ENCODE peak calls at places on chromosomes 1 and 21, in ten cellular contexts. J, H, E, F, V, X, I, P, K and T are unnamed samples.

GRCh38 chr1:172390620-172391491 is 29.6 kb upstream of the C1orf105 start:
- DNase-seq in J (no peak), H (no peak), E (no peak), F (peak; percentile 21), V (no peak), X (no peak), I (peak; percentile 18), P (no peak), K (peak; percentile 72), T (no peak)

GRCh38 chr1:1666526-1666925 is 7.7 kb upstream of the CDK11B start:
- DNase-seq in J (no peak), H (no peak), E (no peak), F (no peak), V (no peak), X (no peak), I (no peak), P (no peak), K (no peak), T (no peak)

GRCh38 chr21:14901482-14901958 is 163.3 kb downstream of the NRIP1 start:
- DNase-seq in J (peak; percentile 54), H (no peak), E (peak; percentile 70), F (no peak), V (no peak), X (no peak), I (peak; percentile 45), P (no peak), K (peak; percentile 63), T (no peak)

GRCh38 chr1:11443043-11443442 is 35.9 kb upstream of the DISP3 start:
- DNase-seq in J (no peak), H (no peak), E (no peak), F (no peak), V (no peak), X (no peak), I (no peak), P (no peak), K (no peak), T (no peak)

GRCh38 chr1:212525479-212526110 is 83.0 kb upstream of the ATF3 start:
- DNase-seq in J (no peak), H (no peak), E (peak; percentile 71), F (no peak), V (no peak), X (no peak), I (peak; percentile 62), P (peak; percentile 17), K (peak; percentile 23), T (no peak)

GRCh38 chr1:107141491-107142369 is 891 bp downstream of the NTNG1 start:
- DNase-seq in J (peak; percentile 64), H (no peak), E (peak; percentile 68), F (no peak), V (no peak), X (peak; percentile 7), I (peak; percentile 14), P (peak; percentile 37), K (peak; percentile 67), T (no peak)

GRCh38 chr21:38129711-38130110 is 127.1 kb upstream of the KCNJ15 start:
- DNase-seq in J (no peak), H (no peak), E (no peak), F (no peak), V (no peak), X (no peak), I (no peak), P (peak; percentile 91), K (no peak), T (no peak)

GRCh38 chr1:19046972-19047371 is 90.5 kb upstream of the IFFO2 start:
- DNase-seq in J (no peak), H (no peak), E (no peak), F (no peak), V (no peak), X (no peak), I (no peak), P (no peak), K (no peak), T (no peak)

GRCh38 chr1:16986113-16986512 is 5.7 kb upstream of the MFAP2 start:
- DNase-seq in J (no peak), H (no peak), E (no peak), F (no peak), V (no peak), X (no peak), I (no peak), P (no peak), K (no peak), T (no peak)

DNA sequence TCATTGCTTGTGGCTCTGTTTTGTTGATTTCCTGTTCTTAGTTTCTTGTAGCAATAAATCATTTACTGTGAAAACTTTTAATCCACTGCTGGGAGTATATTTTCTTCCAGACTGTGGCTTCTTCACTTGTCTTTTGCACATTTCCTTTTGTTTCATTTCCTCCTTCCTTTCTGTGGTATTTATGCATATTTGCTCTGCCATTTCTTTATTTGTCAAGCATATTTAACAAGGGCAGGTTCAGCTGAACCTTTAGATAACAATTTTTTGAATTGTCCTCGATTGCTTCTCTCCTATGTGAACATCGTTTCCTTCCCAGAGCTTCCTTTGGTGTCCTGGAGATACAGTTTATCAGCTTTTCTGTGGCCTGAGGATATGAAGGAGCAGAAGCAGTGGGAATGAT is 3.6 kb downstream of the B3GALT5 start:
- DNase-seq in J (no peak), H (no peak), E (no peak), F (no peak), V (no peak), X (no peak), I (no peak), P (peak; percentile 32), K (no peak), T (no peak)
- H3K4me3 ChIP-seq in J (no peak overlapping the region), H (no peak overlapping the region), E (no peak overlapping the region), F (no peak overlapping the region), V (no peak overlapping the region), X (no peak overlapping the region), I (no peak overlapping the region), P (no peak overlapping the region), K (no peak overlapping the region), T (no peak overlapping the region)

DNA sequence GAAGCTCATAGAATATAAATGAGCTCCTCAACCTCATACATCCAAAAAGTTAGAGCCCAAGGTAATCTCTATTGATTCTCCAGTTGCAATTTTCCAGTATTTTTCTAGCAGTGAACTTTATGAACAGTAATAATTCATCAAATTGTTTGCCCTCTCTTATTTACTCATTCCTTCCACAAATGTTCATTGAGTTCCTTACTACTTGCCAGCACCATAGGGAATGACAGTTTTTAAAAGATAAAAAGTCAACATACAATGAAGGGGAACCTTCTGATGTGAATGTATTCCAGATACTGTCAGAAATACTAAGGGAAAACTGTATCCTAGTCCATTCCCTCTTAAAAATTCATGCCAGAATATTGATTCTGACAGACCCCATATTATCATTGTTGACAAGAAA is 277.0 kb upstream of the C1orf87 start:
- DNase-seq in J (no peak), H (no peak), E (no peak), F (no peak), V (no peak), X (no peak), I (no peak), P (peak; percentile 52), K (no peak), T (no peak)
- H3K4me3 ChIP-seq in J (no peak overlapping the region), H (no peak overlapping the region), E (no peak overlapping the region), F (no peak overlapping the region), V (no peak overlapping the region), X (no peak overlapping the region), I (no peak overlapping the region), P (no peak overlapping the region), K (no peak overlapping the region), T (no peak overlapping the region)

DNA sequence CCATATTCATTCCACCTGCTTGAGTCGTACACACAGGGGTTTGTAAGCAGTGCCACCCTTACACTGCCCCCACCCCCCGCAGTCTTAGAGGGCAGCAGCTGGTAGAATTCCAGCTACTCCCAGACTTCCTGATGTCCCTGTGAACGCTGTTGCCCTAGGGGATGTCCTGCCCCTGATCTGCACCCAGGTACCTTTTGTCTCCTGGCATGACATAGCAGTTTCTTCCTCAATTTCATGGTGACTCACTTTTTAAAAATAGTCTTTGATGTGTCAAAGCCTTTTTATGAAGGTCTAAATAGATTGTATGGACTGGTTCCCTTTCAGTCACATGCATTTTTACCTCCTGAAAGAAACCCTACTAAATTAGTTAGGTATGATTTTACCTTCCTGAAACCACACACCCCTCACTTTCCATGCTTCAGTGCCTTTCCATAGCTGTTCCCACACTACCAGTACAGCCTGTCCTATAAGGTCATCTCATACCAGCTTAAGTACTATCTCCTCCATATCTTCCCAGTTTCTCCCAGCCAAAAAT is 76.4 kb downstream of the ST3GAL3 start:
- DNase-seq in J (no peak), H (no peak), E (no peak), F (no peak), V (no peak), X (no peak), I (no peak), P (no peak), K (no peak), T (no peak)
- H3K4me3 ChIP-seq in J (no peak overlapping the region), H (no peak overlapping the region), E (no peak overlapping the region), F (no peak overlapping the region), V (no peak overlapping the region), X (no peak overlapping the region), I (no peak overlapping the region), P (no peak overlapping the region), K (no peak overlapping the region), T (no peak overlapping the region)

GRCh38 chr1:42311138-42311537 is 23.9 kb downstream of the FOXJ3 start:
- DNase-seq in J (no peak), H (no peak), E (peak; percentile 58), F (no peak), V (no peak), X (no peak), I (no peak), P (no peak), K (no peak), T (no peak)

GRCh38 chr1:42311897-42312296 is 23.1 kb downstream of the FOXJ3 start:
- DNase-seq in J (no peak), H (no peak), E (no peak), F (no peak), V (no peak), X (no peak), I (no peak), P (no peak), K (no peak), T (no peak)

GRCh38 chr1:42315500-42315899 is 19.5 kb downstream of the FOXJ3 start:
- DNase-seq in J (no peak), H (no peak), E (no peak), F (no peak), V (no peak), X (peak; percentile 56), I (no peak), P (no peak), K (no peak), T (no peak)

GRCh38 chr1:42313970-42314369 is 21.1 kb downstream of the FOXJ3 start:
- DNase-seq in J (no peak), H (no peak), E (no peak), F (no peak), V (no peak), X (no peak), I (no peak), P (no peak), K (no peak), T (no peak)

DNA sequence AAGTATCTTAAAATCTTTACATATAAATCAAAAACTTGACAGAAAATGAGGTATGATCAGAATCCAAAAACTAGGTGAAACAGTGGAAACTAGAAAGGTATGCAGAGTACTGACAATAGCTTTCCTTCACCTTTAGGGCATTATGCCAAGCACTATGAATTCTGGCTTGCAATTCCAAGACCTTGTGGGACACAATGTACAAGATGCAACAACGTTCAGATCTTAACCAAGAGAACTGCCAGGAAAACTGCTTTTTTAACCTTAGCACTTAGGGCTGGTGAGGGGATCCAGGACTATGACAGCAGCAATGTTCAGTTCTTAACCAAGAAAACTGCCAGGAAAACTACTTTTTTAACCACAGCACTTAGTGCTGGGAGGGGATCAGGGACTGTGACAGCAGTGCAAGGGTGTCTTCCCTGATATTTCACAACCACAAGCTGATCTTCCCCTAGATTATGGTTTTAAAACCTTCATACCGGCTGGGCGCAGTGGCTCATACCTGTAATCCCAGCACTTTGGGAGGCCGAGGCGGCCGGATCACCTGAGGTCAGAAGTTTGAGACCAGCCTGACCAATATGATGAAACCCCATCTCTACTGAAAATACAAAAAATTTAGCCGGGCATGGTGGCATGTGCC is 22.3 kb downstream of the FOXJ3 start:
- DNase-seq in J (no peak), H (no peak), E (peak; percentile 30), F (no peak), V (no peak), X (no peak), I (no peak), P (peak; percentile 64), K (no peak), T (no peak)
- H3K4me3 ChIP-seq in J (no peak overlapping the region), H (no peak overlapping the region), E (no peak overlapping the region), F (no peak overlapping the region), V (no peak overlapping the region), X (no peak overlapping the region), I (no peak overlapping the region), P (no peak overlapping the region), K (no peak overlapping the region), T (no peak overlapping the region)